ENCODE peak calls at places on chromosomes 7 and 10, in seven cellular contexts. V is osteocyte; H is astrocyte of the spinal cord; O is mammary epithelial cell; S is BJ; B is CD4-positive, alpha-beta T cell; Z is CD8-positive, alpha-beta T cell. R is an unnamed sample.

GRCh38 chr10:116272497-116273221 is at the start of gene GFRA1:
- DNase-seq in V (peak), H (no peak), B (no peak), S (no peak), Z (no peak), O (no peak), R (no peak)

GRCh38 chr7:53420550-53420949 is 385.1 kb downstream of the POM121L12 start:
- DNase-seq in Z (no peak), V (no peak), S (no peak), B (no peak), O (no peak), H (no peak), R (no peak)

GRCh38 chr7:127620406-127621233 is 2.7 kb upstream of the PAX4 start:
- DNase-seq in S (no peak), O (peak), V (no peak), H (peak), B (no peak), Z (no peak), R (no peak)

GRCh38 chr10:77247076-77247561 is 390.5 kb downstream of the KCNMA1 start:
- DNase-seq in H (peak), B (no peak), S (no peak), O (no peak), Z (no peak), V (no peak), R (no peak)

GRCh38 chr7:16648551-16648950 is 2.6 kb downstream of the BZW2 start:
- DNase-seq in Z (no peak), O (no peak), V (no peak), S (no peak), B (no peak), H (no peak), R (no peak)

GRCh38 chr10:24622781-24623301 is 100.8 kb downstream of the ARHGAP21 start:
- DNase-seq in O (no peak), S (no peak), Z (no peak), B (no peak), H (peak), V (no peak), R (no peak)

GRCh38 chr7:112994666-112995065 is 92.0 kb downstream of the GPR85 start:
- DNase-seq in V (no peak), H (peak), O (peak), B (no peak), S (no peak), Z (no peak), R (no peak)

GRCh38 chr7:126791306-126791705 is 461.4 kb downstream of the GRM8 start:
- DNase-seq in O (peak), B (no peak), V (no peak), S (no peak), H (peak), Z (no peak), R (no peak)

GRCh38 chr10:131131726-131132561 is 179.6 kb downstream of the TCERG1L start:
- DNase-seq in H (no peak), O (no peak), S (no peak), V (no peak), B (no peak), Z (no peak), R (no peak)

GRCh38 chr7:91046322-91047088 is 217.7 kb upstream of the FZD1 start:
- DNase-seq in S (peak), Z (no peak), V (no peak), O (no peak), B (no peak), H (peak), R (no peak)

GRCh38 chr7:140260767-140261486 is 84.1 kb upstream of the KDM7A start:
- DNase-seq in B (no peak), Z (no peak), H (no peak), O (no peak), S (no peak), V (no peak), R (no peak)

GRCh38 chr7:24660541-24660940 is 87.3 kb downstream of the PALS2 start:
- DNase-seq in B (no peak), Z (no peak), S (no peak), H (no peak), V (no peak), O (no peak), R (no peak)

GRCh38 chr10:35546824-35547225 is 58.3 kb upstream of the GJD4 start:
- DNase-seq in S (peak), V (no peak), O (peak), B (no peak), Z (no peak), H (peak), R (no peak)

GRCh38 chr10:114623661-114624294 is 34.3 kb downstream of the ABLIM1 start:
- DNase-seq in B (no peak), O (peak), Z (no peak), S (peak), H (peak), V (no peak), R (no peak)

GRCh38 chr10:97256356-97256755 is 36.1 kb downstream of the ARHGAP19 start:
- DNase-seq in Z (no peak), B (no peak), O (no peak), H (no peak), S (no peak), V (no peak), R (no peak)

GRCh38 chr7:778968-779451 is 51.9 kb upstream of the PRKAR1B start:
- DNase-seq in S (no peak), Z (no peak), B (no peak), V (peak), O (no peak), H (no peak), R (no peak)

GRCh38 chr10:126621836-126622235 is 48.7 kb downstream of the C10orf90 start:
- DNase-seq in O (no peak), Z (no peak), H (no peak), B (no peak), S (no peak), V (no peak), R (no peak)

GRCh38 chr10:89301721-89302445 is at the start of gene IFIT2:
- DNase-seq in S (peak), V (no peak), O (peak), H (peak), B (no peak), Z (peak), R (no peak)

GRCh38 chr7:2209146-2209960 is 23.4 kb downstream of the MAD1L1 start:
- DNase-seq in S (no peak), B (peak), V (peak), O (peak), H (peak), Z (peak), R (peak)

GRCh38 chr10:73625004-73625883 is 16.0 kb downstream of the MYOZ1 start:
- DNase-seq in Z (no peak), B (peak), H (peak), S (no peak), O (peak), V (no peak), R (peak)

GRCh38 chr10:95289003-95289920 is 1.5 kb downstream of the PDLIM1 start:
- DNase-seq in V (no peak), H (no peak), S (no peak), Z (no peak), O (peak), B (no peak), R (no peak)
- TF ChIP-seq CTCF in V (no peak), H (peak), S (peak), Z (no peak), O (peak), B (no peak), R (no peak)

GRCh38 chr10:13349776-13350274 is 1.7 kb upstream of the SEPHS1 start:
- DNase-seq in S (no peak), Z (peak), O (peak), H (peak), V (no peak), B (peak), R (no peak)

GRCh38 chr10:13351340-13351915 is 3.3 kb upstream of the SEPHS1 start:
- DNase-seq in B (peak), Z (peak), V (no peak), O (no peak), H (no peak), S (no peak), R (no peak)

GRCh38 chr10:13354783-13355182 is 6.7 kb upstream of the SEPHS1 start:
- DNase-seq in O (no peak), B (no peak), H (no peak), V (no peak), Z (no peak), S (no peak), R (no peak)

GRCh38 chr10:13356392-13356791 is 8.3 kb upstream of the SEPHS1 start:
- DNase-seq in Z (no peak), O (no peak), B (no peak), V (no peak), S (no peak), H (no peak), R (no peak)

DNA sequence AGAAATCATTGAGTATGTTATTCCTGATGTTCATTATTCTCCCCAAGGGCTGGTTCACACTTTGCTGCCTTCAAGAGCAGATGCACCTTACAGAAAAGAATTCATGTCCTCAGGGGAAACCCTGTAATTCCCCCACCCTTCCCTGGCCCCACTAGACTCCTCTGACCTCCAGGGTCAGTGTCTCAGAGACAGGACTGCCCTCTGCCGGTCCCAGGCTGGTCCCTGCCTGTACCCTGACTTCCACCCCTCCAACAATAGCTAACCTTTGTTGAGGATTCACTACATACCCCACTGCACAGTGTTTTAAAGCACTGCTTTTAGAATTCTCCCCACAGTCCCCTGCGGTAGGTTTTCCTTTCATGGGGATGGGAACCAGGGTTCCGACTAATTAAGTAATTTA is 4.4 kb upstream of the SEPHS1 start:
- DNase-seq in H (no peak), Z (no peak), V (no peak), S (no peak), B (no peak), O (no peak), R (no peak)
- TF ChIP-seq CTCF in H (no peak), Z (no peak), V (no peak), S (no peak), B (no peak), O (no peak), R (no peak)

GRCh38 chr10:80200259-80200658 is 5.1 kb downstream of the ANXA11 start:
- DNase-seq in H (no peak), V (no peak), Z (no peak), B (no peak), S (no peak), O (no peak), R (no peak)

GRCh38 chr10:80197972-80198591 is 7.3 kb downstream of the ANXA11 start:
- DNase-seq in Z (no peak), S (no peak), V (no peak), O (no peak), B (no peak), H (no peak), R (no peak)

GRCh38 chr10:80201592-80202256 is 3.6 kb downstream of the ANXA11 start:
- DNase-seq in V (no peak), H (no peak), Z (no peak), B (no peak), O (no peak), S (no peak), R (no peak)

GRCh38 chr10:80200687-80201086 is 4.7 kb downstream of the ANXA11 start:
- DNase-seq in B (no peak), O (no peak), V (no peak), H (no peak), S (no peak), Z (no peak), R (no peak)

GRCh38 chr10:80199828-80200227 is 5.5 kb downstream of the ANXA11 start:
- DNase-seq in B (no peak), O (no peak), H (peak), S (no peak), V (no peak), Z (no peak), R (no peak)
- TF ChIP-seq CTCF in B (no peak), O (no peak), H (no peak), S (peak), V (no peak), Z (no peak), R (no peak)

GRCh38 chr10:132360766-132361447 is 28.9 kb downstream of the LRRC27 start:
- DNase-seq in V (no peak), Z (peak), B (peak), S (no peak), O (no peak), H (no peak), R (no peak)
- TF ChIP-seq CTCF in V (peak), Z (peak), B (peak), S (peak), O (peak), H (peak), R (peak)

GRCh38 chr7:135704074-135704473 is 23.9 kb downstream of the SLC13A4 start:
- DNase-seq in O (no peak), H (no peak), S (no peak), B (no peak), V (no peak), Z (no peak), R (no peak)
- TF ChIP-seq CTCF in O (no peak), H (peak), S (peak), B (no peak), V (peak), Z (no peak), R (no peak)

GRCh38 chr10:11533328-11533781 is 78.1 kb downstream of the USP6NL start:
- DNase-seq in H (no peak), S (no peak), V (no peak), O (peak), Z (no peak), B (no peak), R (no peak)
- TF ChIP-seq CTCF in H (peak), S (peak), V (peak), O (peak), Z (no peak), B (no peak), R (no peak)

DNA sequence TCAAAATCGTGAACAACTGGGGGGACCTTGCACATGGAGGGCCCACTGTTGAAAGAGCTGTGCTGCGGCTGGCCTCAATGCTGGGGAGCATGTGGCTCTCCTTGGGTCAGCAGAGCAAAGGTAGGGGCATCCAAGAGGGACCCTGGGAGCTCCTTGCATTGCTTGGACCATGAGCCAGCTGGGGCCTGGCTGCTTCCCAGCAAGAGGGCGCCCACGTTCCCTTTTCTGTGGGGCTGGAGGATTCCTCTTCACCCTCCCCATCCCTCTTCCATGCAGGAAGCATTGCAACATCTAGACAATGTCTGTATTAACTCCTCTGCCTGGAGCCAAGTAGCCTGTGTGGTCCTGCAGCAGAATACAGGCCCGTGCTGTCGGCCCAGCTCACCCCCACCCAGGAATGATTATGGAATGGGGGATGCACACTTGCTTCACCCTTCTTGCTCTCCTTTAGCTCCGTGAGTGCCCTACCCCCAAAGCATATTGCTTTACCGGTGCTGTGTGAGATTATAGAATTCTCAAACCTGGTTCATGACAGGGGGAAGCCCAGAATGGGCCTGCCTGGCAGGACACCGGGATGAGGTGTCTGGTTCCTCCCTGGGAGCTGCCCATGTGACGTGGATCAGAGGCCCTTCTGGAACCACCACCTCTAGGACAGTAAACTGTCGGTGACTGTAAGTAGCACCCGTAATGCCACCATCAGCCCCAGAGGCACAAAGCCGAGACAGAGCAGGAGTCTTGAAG is 61.9 kb downstream of the SYPL1 start:
- DNase-seq in Z (no peak), V (no peak), B (no peak), S (no peak), H (no peak), O (peak), R (no peak)
- TF ChIP-seq CTCF in Z (no peak), V (peak), B (no peak), S (peak), H (peak), O (peak), R (no peak)

DNA sequence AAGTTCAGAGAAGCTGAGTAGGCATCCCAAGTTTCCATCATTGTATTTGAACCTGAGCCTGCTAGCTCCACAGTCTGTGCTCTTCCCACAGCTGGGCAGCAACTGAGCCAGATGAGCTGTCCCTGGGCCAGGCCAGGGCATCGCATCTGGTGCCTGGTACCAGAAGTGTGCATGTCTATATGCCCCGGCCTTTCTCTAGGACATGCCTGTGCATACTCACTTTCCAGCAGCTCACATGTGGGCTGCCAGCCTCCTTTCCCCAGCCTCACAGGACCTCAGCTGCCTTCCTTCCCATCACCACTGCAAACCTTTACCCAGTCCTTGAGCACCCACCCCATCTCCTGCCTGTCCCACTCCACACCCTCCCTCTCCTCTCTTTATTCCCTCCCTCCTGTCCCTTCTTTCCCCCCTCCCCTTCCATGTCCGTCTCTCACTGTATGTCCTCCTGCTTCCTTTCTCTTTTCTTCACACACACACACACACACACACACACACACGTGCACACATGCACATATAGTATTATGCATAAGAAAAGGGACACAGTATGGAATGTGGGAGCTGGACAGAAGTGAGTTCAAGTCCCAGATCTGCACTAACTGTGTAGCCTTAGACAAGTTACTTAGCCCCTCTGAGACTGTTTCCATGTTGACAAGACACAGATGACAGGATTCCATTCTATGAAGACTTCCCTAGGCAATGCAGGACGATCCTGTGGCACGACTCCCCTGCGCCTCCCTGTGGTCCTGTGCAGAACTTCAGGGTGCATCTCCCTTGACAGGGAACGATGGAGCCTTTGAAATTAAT is 10.9 kb downstream of the CDHR1 start:
- DNase-seq in V (no peak), O (peak), B (peak), H (peak), S (no peak), Z (peak), R (peak)
- TF ChIP-seq CTCF in V (peak), O (peak), B (peak), H (peak), S (peak), Z (peak), R (peak)

GRCh38 chr10:125370578-125370977 is 210.2 kb upstream of the CTBP2 start:
- DNase-seq in V (no peak), Z (no peak), H (no peak), O (no peak), S (no peak), B (no peak), R (no peak)
- TF ChIP-seq CTCF in V (no peak), Z (no peak), H (peak), O (no peak), S (no peak), B (no peak), R (no peak)

DNA sequence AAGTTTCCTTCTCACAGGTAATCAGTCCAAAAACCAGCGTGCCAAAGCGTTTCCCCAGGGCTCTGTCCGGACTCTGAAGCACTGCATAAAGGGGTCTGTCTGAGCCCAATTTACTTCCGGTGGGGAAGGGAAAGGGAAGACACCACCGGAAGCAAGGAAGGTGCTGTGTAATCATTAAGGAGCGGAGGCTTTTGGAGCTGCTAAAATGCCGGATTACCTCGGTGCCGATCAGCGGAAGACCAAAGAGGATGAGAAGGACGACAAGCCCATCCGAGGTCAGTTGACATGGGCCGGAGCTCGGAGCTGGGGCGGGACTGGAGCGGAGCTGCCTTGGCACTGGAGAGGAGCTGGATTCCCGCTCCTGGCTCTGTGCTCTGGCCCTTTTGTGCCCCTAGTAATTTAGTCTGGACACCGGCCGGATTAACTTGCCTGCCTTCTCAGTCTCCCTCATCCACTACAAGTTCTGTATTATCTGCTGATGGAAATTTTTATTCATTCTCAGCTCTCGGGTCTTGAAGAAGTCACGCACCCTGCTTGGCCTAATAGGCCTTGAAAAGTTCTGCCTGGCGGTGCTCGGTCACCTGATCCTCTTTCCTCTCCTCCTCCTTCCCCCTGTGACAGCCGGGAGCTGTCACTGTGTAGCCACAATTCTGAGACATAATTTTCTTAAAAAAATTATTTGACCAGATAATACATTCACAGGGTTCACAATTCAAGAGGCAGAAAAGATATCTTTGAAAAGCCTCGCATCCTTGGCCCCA is at the start of gene PSMC2:
- DNase-seq in B (peak), H (peak), S (peak), Z (peak), O (peak), V (peak), R (peak)
- TF ChIP-seq CTCF in B (no peak), H (no peak), S (no peak), Z (no peak), O (no peak), V (no peak), R (no peak)

R was measured in natural killer cell.